ENCODE peak calls at places on chromosome 15, in four cellular contexts. F is activated naive CD4-positive, alpha-beta T cell; E is mucosa of gallbladder; X is A172. B is an unnamed sample.

GRCh38 chr15:85618956-85619491 is 175.7 kb downstream of the KLHL25 start:
- DNase-seq in F (no peak), E (peak; percentile 79), X (peak; percentile 89), B (peak; percentile 30)

GRCh38 chr15:69827751-69828150 is 270.0 kb downstream of the TLE3 start:
- DNase-seq in F (no peak), E (no peak), X (no peak), B (no peak)

GRCh38 chr15:63909819-63910437 is 76.2 kb upstream of the HERC1 start:
- DNase-seq in F (no peak), E (peak; percentile 62), X (peak; percentile 72), B (no peak)

GRCh38 chr15:85702321-85703230 is 92.1 kb downstream of the KLHL25 start:
- DNase-seq in F (no peak), E (no peak), X (peak; percentile 19), B (no peak)

GRCh38 chr15:65414841-65415621 is 7.7 kb downstream of the IGDCC4 start:
- DNase-seq in F (no peak), E (peak; percentile 15), X (peak; percentile 13), B (no peak)

GRCh38 chr15:99282129-99282528 is 30.8 kb downstream of the LRRC28 start:
- DNase-seq in F (no peak), E (no peak), X (no peak), B (no peak)

GRCh38 chr15:85154061-85154460 is 172.4 kb downstream of the PDE8A start:
- DNase-seq in F (no peak), E (no peak), X (peak; percentile 61), B (no peak)

GRCh38 chr15:29122506-29122905 is 147.1 kb downstream of the NSMCE3 start:
- DNase-seq in F (no peak), E (no peak), X (no peak), B (no peak)

GRCh38 chr15:47870956-47871625 is 153.8 kb downstream of the SEMA6D start:
- DNase-seq in F (no peak), E (no peak), X (no peak), B (no peak)

GRCh38 chr15:77179541-77179998 is 108.7 kb upstream of the TSPAN3 start:
- DNase-seq in F (no peak), E (no peak), X (no peak), B (no peak)

B was measured in GOT3.